ENCODE peak calls at places on chromosomes 11 and 22, in four cellular contexts. U is GM12878, M is K562, P is HepG2. Z is an unnamed sample.

GRCh38 chr11:122131126-122131525 is 15.1 kb upstream of the BLID start:
- DNase-seq in P (no peak), M (no peak), U (no peak), Z (no peak)

GRCh38 chr11:93532285-93532789 is 10.9 kb downstream of the SMCO4 start:
- DNase-seq in U (no peak), P (no peak), M (no peak), Z (no peak)

GRCh38 chr11:45913942-45914635 is 3.6 kb downstream of the PEX16 start:
- DNase-seq in M (no peak), P (no peak), U (no peak), Z (no peak)

GRCh38 chr11:70736937-70737640 is 338.8 kb downstream of the CTTN start:
- DNase-seq in M (no peak), P (no peak), U (no peak), Z (no peak)

GRCh38 chr22:47586038-47586437 is 823.6 kb downstream of the TBC1D22A start:
- DNase-seq in P (no peak), M (no peak), U (no peak), Z (no peak)

GRCh38 chr11:119780264-119780953 is 51.4 kb upstream of the NECTIN1 start:
- DNase-seq in P (no peak), M (no peak), U (no peak), Z (no peak)

GRCh38 chr11:62958547-62959071 is 26.2 kb downstream of the SLC22A6 start:
- DNase-seq in P (no peak), U (no peak), M (no peak), Z (no peak)

GRCh38 chr11:87215236-87215635 is 177.5 kb downstream of the TMEM135 start:
- DNase-seq in P (no peak), M (no peak), U (no peak), Z (no peak)

GRCh38 chr22:23154461-23154860 is 9.2 kb downstream of the RAB36 start:
- DNase-seq in M (peak), U (no peak), P (no peak), Z (no peak)

GRCh38 chr11:67405196-67405567 is 1.3 kb downstream of the TBC1D10C start:
- DNase-seq in M (no peak), P (no peak), U (no peak), Z (no peak)

GRCh38 chr11:3882671-3883070 is 27.2 kb downstream of the STIM1 start:
- DNase-seq in P (no peak), M (no peak), U (no peak), Z (no peak)

GRCh38 chr11:115778928-115779650 is 274.9 kb upstream of the CADM1 start:
- DNase-seq in U (no peak), M (no peak), P (no peak), Z (no peak)

GRCh38 chr22:25120093-25120561 is 79.5 kb upstream of the CRYBB3 start:
- DNase-seq in M (no peak), U (no peak), P (peak), Z (no peak)

GRCh38 chr11:43758942-43759341 is 78.4 kb downstream of the HSD17B12 start:
- DNase-seq in U (no peak), P (no peak), M (no peak), Z (no peak)

GRCh38 chr11:118838905-118839553 is 44.7 kb upstream of the CXCR5 start:
- DNase-seq in M (no peak), P (no peak), U (peak), Z (no peak)

GRCh38 chr22:46754110-46754799 is 8.2 kb upstream of the TBC1D22A start:
- DNase-seq in P (peak), M (peak), U (no peak), Z (no peak)

GRCh38 chr11:18802381-18803257 is 11.0 kb upstream of the PTPN5 start:
- DNase-seq in P (peak), U (peak), M (peak), Z (peak)

GRCh38 chr22:17112491-17113042 is 8.6 kb downstream of the TMEM121B start:
- DNase-seq in P (no peak), U (no peak), M (no peak), Z (no peak)

GRCh38 chr11:70176940-70177689 is 26.0 kb upstream of the FADD start:
- DNase-seq in M (peak), P (peak), U (no peak), Z (peak)

GRCh38 chr11:74055938-74056337 is 47.1 kb upstream of the UCP3 start:
- DNase-seq in U (no peak), P (peak), M (no peak), Z (no peak)

GRCh38 chr11:120073196-120073595 is 64.7 kb downstream of the TRIM29 start:
- DNase-seq in M (no peak), P (no peak), U (no peak), Z (no peak)

GRCh38 chr22:28051091-28051786 is 132.2 kb upstream of the PITPNB start:
- DNase-seq in P (no peak), M (no peak), U (no peak), Z (no peak)

GRCh38 chr11:79312591-79313267 is 128.1 kb downstream of the TENM4 start:
- DNase-seq in P (no peak), M (no peak), U (no peak), Z (no peak)

GRCh38 chr11:67266424-67267187 is at the start of gene GRK2:
- DNase-seq in M (no peak), U (no peak), P (no peak), Z (peak)

GRCh38 chr11:102530558-102530957 is at the start of gene MMP7:
- DNase-seq in M (no peak), U (no peak), P (no peak), Z (no peak)

GRCh38 chr22:44311855-44312170 is 938 bp downstream of the SHISAL1 start:
- DNase-seq in M (no peak), P (no peak), U (no peak), Z (no peak)

GRCh38 chr22:46823248-46823647 is 60.8 kb downstream of the TBC1D22A start:
- DNase-seq in P (no peak), U (no peak), M (no peak), Z (no peak)

GRCh38 chr11:12399355-12399754 is 22.0 kb downstream of the PARVA start:
- DNase-seq in P (no peak), U (no peak), M (no peak), Z (no peak)

GRCh38 chr11:64542172-64543125 is 48.6 kb upstream of the SLC22A12 start:
- DNase-seq in U (no peak), M (no peak), P (no peak), Z (no peak)

GRCh38 chr11:942853-943252 is 17.2 kb downstream of the AP2A2 start:
- DNase-seq in U (no peak), M (no peak), P (no peak), Z (no peak)

GRCh38 chr11:125153837-125154236 is 10.7 kb upstream of the PKNOX2 start:
- DNase-seq in P (no peak), U (no peak), M (no peak), Z (no peak)

GRCh38 chr11:38640854-38641253 is 2042.8 kb upstream of the RAG2 start:
- DNase-seq in P (no peak), M (no peak), U (no peak), Z (no peak)

GRCh38 chr22:27223317-27224177 is 566.2 kb downstream of the MIAT start:
- DNase-seq in U (no peak), M (no peak), P (no peak), Z (no peak)

GRCh38 chr11:49302360-49302759 is 94.0 kb upstream of the FOLH1 start:
- DNase-seq in U (no peak), M (no peak), P (no peak), Z (no peak)

DNA sequence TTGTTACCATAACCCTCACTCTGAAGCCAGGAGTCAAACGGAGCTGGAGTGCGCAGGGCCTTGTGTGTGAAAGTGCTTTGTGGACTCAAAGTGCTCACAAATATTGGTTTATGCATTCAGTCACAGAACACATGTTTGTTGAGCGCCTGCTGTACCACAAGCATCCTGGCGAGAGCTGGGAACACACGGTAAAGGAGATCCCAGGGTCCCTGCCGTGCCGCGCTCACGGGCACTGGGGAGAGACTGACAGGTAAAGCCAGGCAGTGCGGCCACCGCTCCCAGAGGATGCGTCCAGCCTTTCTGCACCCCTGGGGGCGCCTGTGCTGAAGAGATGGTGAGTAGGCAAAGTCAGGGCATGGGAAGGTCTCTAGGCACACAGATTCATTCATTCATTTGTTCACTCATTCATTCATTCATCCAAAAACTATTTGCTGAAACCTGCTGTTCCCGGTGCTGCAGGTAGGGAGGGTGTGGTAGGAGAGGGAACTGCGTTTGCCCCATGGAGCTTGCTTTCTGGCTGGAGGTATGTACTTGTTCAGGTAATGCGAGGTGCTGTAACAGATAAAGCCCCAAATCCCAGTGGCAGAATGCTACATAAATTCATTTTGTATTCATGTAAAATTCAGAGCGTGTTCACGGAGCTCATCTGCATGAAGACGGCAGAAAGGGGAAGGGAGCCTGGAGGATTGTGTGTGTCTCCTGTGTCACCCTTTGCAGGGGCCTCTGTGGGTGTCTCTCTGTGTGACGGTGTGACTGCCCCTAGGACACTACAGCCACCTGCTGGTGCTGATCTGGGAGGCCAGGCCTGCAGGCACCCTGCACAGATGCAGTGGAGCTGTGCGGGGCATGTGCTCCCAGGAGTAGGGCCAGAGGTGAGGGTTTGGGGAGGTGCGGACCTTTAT is 167.0 kb upstream of the B3GAT1 start:
- DNase-seq in P (peak), U (no peak), M (peak), Z (no peak)
- TF ChIP-seq FOXK2 in P (no peak), U (no peak), M (no peak), Z (no peak)

GRCh38 chr11:114052160-114052559 is 7.4 kb upstream of the ZBTB16 start:
- DNase-seq in U (no peak), P (no peak), M (no peak), Z (no peak)

GRCh38 chr11:114053406-114053805 is 6.1 kb upstream of the ZBTB16 start:
- DNase-seq in M (no peak), U (no peak), P (no peak), Z (no peak)

GRCh38 chr11:114051558-114051957 is 8.0 kb upstream of the ZBTB16 start:
- DNase-seq in M (no peak), U (no peak), P (no peak), Z (no peak)

GRCh38 chr11:114050258-114050927 is 9.1 kb upstream of the ZBTB16 start:
- DNase-seq in M (no peak), U (no peak), P (no peak), Z (no peak)

GRCh38 chr11:114049050-114049449 is 10.5 kb upstream of the ZBTB16 start:
- DNase-seq in U (no peak), P (no peak), M (no peak), Z (no peak)
- TF ChIP-seq FOXM1 in U (no peak), P (no peak), M (no peak), Z (no peak)

GRCh38 chr11:72321381-72321996 is 77.5 kb upstream of the PHOX2A start:
- DNase-seq in M (peak), U (no peak), P (peak), Z (no peak)

GRCh38 chr11:72330131-72330727 is 86.3 kb upstream of the PHOX2A start:
- DNase-seq in P (no peak), M (no peak), U (no peak), Z (no peak)

GRCh38 chr11:72328366-72329224 is 84.6 kb upstream of the PHOX2A start:
- DNase-seq in M (no peak), U (no peak), P (no peak), Z (no peak)

GRCh38 chr11:72331761-72332160 is 87.8 kb upstream of the PHOX2A start:
- DNase-seq in P (no peak), M (no peak), U (no peak), Z (no peak)

DNA sequence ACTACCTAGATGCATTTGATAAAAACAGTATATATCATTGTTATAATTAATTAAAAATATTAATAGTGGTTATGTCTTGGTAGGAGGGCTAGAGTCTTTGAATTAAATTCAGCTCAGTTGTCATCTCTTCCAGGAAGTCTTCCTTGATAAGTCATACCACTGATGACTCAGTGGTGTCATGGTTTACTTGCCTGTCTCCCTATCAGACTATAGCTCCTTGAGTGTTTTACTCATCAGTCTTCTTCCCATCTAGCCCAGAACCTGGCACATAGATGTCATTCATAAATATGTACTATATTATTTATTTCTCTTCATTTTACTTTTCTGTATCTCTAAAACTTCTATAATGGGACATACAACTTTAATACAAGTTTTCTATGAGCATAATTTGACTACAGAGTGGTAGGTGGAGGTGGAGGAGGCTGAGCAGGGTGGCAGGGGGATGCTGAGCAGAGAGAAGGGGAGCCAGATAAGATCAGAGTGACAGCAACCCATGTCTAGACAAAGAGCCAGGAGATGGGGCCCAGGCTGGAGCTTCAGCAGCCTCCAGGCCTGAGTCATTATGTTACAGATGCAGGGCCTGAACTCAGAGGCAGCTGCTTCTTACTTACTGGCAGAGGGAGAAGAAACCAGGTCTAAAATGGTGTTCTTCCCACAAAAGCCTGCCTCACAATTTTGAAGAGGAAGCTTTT is 82.3 kb upstream of the PHOX2A start:
- DNase-seq in P (no peak), U (no peak), M (peak), Z (no peak)
- TF ChIP-seq TARDBP in P (no peak), U (no peak), M (no peak), Z (no peak)

GRCh38 chr11:16861867-16862266 is 123.4 kb downstream of the C11orf58 start:
- DNase-seq in U (no peak), P (no peak), M (peak), Z (no peak)

GRCh38 chr11:16862733-16863132 is 124.3 kb downstream of the C11orf58 start:
- DNase-seq in P (no peak), U (no peak), M (no peak), Z (no peak)

GRCh38 chr11:16863382-16863781 is 124.9 kb downstream of the C11orf58 start:
- DNase-seq in U (no peak), M (no peak), P (no peak), Z (no peak)

GRCh38 chr11:16871368-16871767 is 132.9 kb downstream of the C11orf58 start:
- DNase-seq in U (no peak), P (no peak), M (no peak), Z (no peak)

GRCh38 chr11:16867097-16867496 is 128.7 kb downstream of the C11orf58 start:
- DNase-seq in U (no peak), M (no peak), P (no peak), Z (no peak)
- TF ChIP-seq FOXK2 in U (no peak), M (no peak), P (no peak), Z (no peak)

DNA sequence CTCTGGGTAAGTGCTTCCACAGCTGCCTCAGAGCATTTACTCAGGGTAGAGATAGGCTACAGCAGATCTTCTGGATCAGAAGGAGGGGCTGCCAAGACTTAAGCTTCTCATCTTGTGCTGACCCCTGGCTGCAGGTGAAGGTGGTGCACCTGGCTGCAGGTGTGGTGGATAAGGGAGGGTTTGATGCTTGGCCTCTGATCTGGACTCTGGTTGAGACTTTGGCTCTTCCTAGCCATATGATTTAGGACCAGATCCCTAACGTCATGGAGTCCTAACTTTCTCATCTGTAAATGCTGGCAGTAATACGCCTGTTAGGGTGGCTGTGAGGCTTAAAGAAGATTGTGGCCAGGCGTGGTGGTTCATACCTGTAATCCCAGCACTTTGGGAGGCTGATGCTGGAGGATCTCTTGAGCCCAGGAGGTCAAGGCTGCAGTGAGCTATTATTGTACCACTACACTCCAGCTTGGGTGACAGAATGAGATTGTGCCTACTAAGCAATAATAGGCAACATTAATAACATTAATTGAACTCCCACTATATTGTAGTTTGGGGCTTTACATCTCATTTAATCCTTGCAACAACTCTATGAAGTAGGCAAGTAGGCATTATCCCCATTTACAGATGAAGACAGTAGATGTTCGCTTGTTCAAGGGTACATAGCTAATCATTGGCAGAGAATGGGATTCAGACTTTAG is 10.7 kb downstream of the DTX4 start:
- DNase-seq in U (no peak), P (peak), M (peak), Z (no peak)
- TF ChIP-seq FOXM1 in U (no peak), P (no peak), M (no peak), Z (no peak)

DNA sequence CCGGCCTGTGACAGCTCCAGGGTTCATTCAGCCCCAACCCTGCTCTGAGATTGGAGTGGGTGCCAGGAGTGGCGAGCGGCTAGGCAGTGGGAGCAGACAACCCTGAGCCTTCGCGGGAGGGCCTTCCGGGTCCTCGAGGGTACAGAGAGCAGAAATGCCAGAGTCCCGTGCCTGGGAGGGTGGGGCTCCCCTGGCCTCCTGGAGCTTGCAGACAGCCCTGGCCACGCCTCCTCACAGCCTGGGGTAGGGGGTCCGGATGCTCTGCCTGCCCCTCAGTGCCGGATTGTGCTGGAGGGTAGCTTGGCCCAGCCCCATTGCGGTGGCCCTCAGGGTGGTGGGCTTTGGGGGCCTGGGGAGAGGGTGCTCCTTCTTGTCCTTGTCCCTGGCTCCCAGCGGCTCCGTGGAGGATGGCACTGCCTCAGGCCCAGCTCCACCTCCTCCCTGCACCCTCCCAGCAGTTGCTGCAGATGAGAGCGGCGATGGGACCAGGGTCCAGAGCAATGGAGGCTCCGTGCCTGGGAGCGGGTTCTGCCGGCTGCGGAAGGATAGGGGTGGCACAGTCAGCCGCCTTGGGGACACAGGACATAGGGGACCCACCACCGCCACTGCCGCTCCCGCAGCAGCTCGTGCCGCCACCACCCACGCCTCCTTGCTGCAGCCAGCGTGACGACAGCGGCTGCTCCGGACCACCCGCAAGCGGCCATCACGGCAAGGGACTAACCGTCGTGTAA is 34.9 kb upstream of the OR10G7 start:
- DNase-seq in P (no peak), U (no peak), M (no peak), Z (no peak)
- TF ChIP-seq TARDBP in P (no peak), U (no peak), M (no peak), Z (no peak)

GRCh38 chr11:32341676-32342613 is 93.4 kb downstream of the WT1 start:
- DNase-seq in U (no peak), P (no peak), M (no peak), Z (no peak)
- TF ChIP-seq FOXK2 in U (no peak), P (no peak), M (no peak), Z (no peak)